ENCODE peak calls at places on chromosome 6, in six cellular contexts. One of them, this sample, is unnamed.

GRCh38 chr6:36120979-36121706 is 9.2 kb upstream of the MAPK13 start:
- DNase-seq in mesenteric fat pad: peak; percentile 91
- DNase-seq in activated CD4-positive, alpha-beta T cell treated with anti-CD3 and anti-CD28 coated beads for 4 hours: peak; percentile 55
- DNase-seq in ELF-1: no peak
- DNase-seq in stromal cell of bone marrow: peak; percentile 33
- DNase-seq in effector CD4-positive, alpha-beta T cell: peak; percentile 41
- DNase-seq in this sample: no peak

GRCh38 chr6:41065550-41066026 is 6.6 kb downstream of the OARD1 start:
- DNase-seq in mesenteric fat pad: no peak
- DNase-seq in activated CD4-positive, alpha-beta T cell treated with anti-CD3 and anti-CD28 coated beads for 4 hours: no peak
- DNase-seq in ELF-1: no peak
- DNase-seq in stromal cell of bone marrow: no peak
- DNase-seq in effector CD4-positive, alpha-beta T cell: no peak
- DNase-seq in this sample: no peak

GRCh38 chr6:125511809-125512341 is 210.1 kb upstream of the HDDC2 start:
- DNase-seq in mesenteric fat pad: no peak
- DNase-seq in activated CD4-positive, alpha-beta T cell treated with anti-CD3 and anti-CD28 coated beads for 4 hours: no peak
- DNase-seq in ELF-1: no peak
- DNase-seq in stromal cell of bone marrow: peak; percentile 68
- DNase-seq in effector CD4-positive, alpha-beta T cell: no peak
- DNase-seq in this sample: peak; percentile 32

GRCh38 chr6:105601541-105602174 is 198.8 kb upstream of the PREP start:
- DNase-seq in mesenteric fat pad: no peak
- DNase-seq in activated CD4-positive, alpha-beta T cell treated with anti-CD3 and anti-CD28 coated beads for 4 hours: peak; percentile 16
- DNase-seq in ELF-1: no peak
- DNase-seq in stromal cell of bone marrow: peak; percentile 97
- DNase-seq in effector CD4-positive, alpha-beta T cell: no peak
- DNase-seq in this sample: no peak

GRCh38 chr6:29451471-29452193 is 5.2 kb downstream of the OR11A1 start:
- DNase-seq in mesenteric fat pad: no peak
- DNase-seq in activated CD4-positive, alpha-beta T cell treated with anti-CD3 and anti-CD28 coated beads for 4 hours: no peak
- DNase-seq in ELF-1: no peak
- DNase-seq in stromal cell of bone marrow: no peak
- DNase-seq in effector CD4-positive, alpha-beta T cell: no peak
- DNase-seq in this sample: no peak

GRCh38 chr6:90463359-90463758 is 123.5 kb downstream of the MAP3K7 start:
- DNase-seq in mesenteric fat pad: no peak
- DNase-seq in activated CD4-positive, alpha-beta T cell treated with anti-CD3 and anti-CD28 coated beads for 4 hours: no peak
- DNase-seq in ELF-1: no peak
- DNase-seq in stromal cell of bone marrow: no peak
- DNase-seq in effector CD4-positive, alpha-beta T cell: no peak
- DNase-seq in this sample: no peak

GRCh38 chr6:17417817-17418216 is 24.4 kb downstream of the CAP2 start:
- DNase-seq in mesenteric fat pad: no peak
- DNase-seq in activated CD4-positive, alpha-beta T cell treated with anti-CD3 and anti-CD28 coated beads for 4 hours: no peak
- DNase-seq in ELF-1: peak; percentile 92
- DNase-seq in stromal cell of bone marrow: peak; percentile 75
- DNase-seq in effector CD4-positive, alpha-beta T cell: no peak
- DNase-seq in this sample: peak; percentile 16

GRCh38 chr6:90369024-90369519 is 72.4 kb upstream of the BACH2 start:
- DNase-seq in mesenteric fat pad: no peak
- DNase-seq in activated CD4-positive, alpha-beta T cell treated with anti-CD3 and anti-CD28 coated beads for 4 hours: no peak
- DNase-seq in ELF-1: peak; percentile 86
- DNase-seq in stromal cell of bone marrow: peak; percentile 100
- DNase-seq in effector CD4-positive, alpha-beta T cell: no peak
- DNase-seq in this sample: peak; percentile 91

GRCh38 chr6:56278186-56278585 is 30.8 kb upstream of the COL21A1 start:
- DNase-seq in mesenteric fat pad: no peak
- DNase-seq in activated CD4-positive, alpha-beta T cell treated with anti-CD3 and anti-CD28 coated beads for 4 hours: no peak
- DNase-seq in ELF-1: peak; percentile 66
- DNase-seq in stromal cell of bone marrow: no peak
- DNase-seq in effector CD4-positive, alpha-beta T cell: no peak
- DNase-seq in this sample: peak; percentile 85

GRCh38 chr6:1911476-1911875 is 301.8 kb downstream of the FOXC1 start:
- DNase-seq in mesenteric fat pad: no peak
- DNase-seq in activated CD4-positive, alpha-beta T cell treated with anti-CD3 and anti-CD28 coated beads for 4 hours: no peak
- DNase-seq in ELF-1: no peak
- DNase-seq in stromal cell of bone marrow: peak; percentile 33
- DNase-seq in effector CD4-positive, alpha-beta T cell: no peak
- DNase-seq in this sample: no peak

GRCh38 chr6:13633343-13633742 is 18.2 kb downstream of the NOL7 start:
- DNase-seq in mesenteric fat pad: no peak
- DNase-seq in activated CD4-positive, alpha-beta T cell treated with anti-CD3 and anti-CD28 coated beads for 4 hours: no peak
- DNase-seq in ELF-1: no peak
- DNase-seq in stromal cell of bone marrow: no peak
- DNase-seq in effector CD4-positive, alpha-beta T cell: no peak
- DNase-seq in this sample: no peak

GRCh38 chr6:37940074-37940847 is 120.7 kb downstream of the ZFAND3 start:
- DNase-seq in mesenteric fat pad: no peak
- DNase-seq in activated CD4-positive, alpha-beta T cell treated with anti-CD3 and anti-CD28 coated beads for 4 hours: no peak
- DNase-seq in ELF-1: no peak
- DNase-seq in stromal cell of bone marrow: no peak
- DNase-seq in effector CD4-positive, alpha-beta T cell: no peak
- DNase-seq in this sample: peak; percentile 48

GRCh38 chr6:24949020-24949569 is 13.3 kb upstream of the RIPOR2 start:
- DNase-seq in mesenteric fat pad: no peak
- DNase-seq in activated CD4-positive, alpha-beta T cell treated with anti-CD3 and anti-CD28 coated beads for 4 hours: peak; percentile 42
- DNase-seq in ELF-1: no peak
- DNase-seq in stromal cell of bone marrow: no peak
- DNase-seq in effector CD4-positive, alpha-beta T cell: no peak
- DNase-seq in this sample: no peak

GRCh38 chr6:84432616-84433015 is 205.2 kb upstream of the CEP162 start:
- DNase-seq in mesenteric fat pad: no peak
- DNase-seq in activated CD4-positive, alpha-beta T cell treated with anti-CD3 and anti-CD28 coated beads for 4 hours: no peak
- DNase-seq in ELF-1: no peak
- DNase-seq in stromal cell of bone marrow: no peak
- DNase-seq in effector CD4-positive, alpha-beta T cell: no peak
- DNase-seq in this sample: no peak

GRCh38 chr6:131825946-131826345 is 18.1 kb downstream of the ENPP1 start:
- DNase-seq in mesenteric fat pad: no peak
- DNase-seq in activated CD4-positive, alpha-beta T cell treated with anti-CD3 and anti-CD28 coated beads for 4 hours: no peak
- DNase-seq in ELF-1: no peak
- DNase-seq in stromal cell of bone marrow: no peak
- DNase-seq in effector CD4-positive, alpha-beta T cell: no peak
- DNase-seq in this sample: no peak

GRCh38 chr6:17455919-17456318 is 62.5 kb downstream of the CAP2 start:
- DNase-seq in mesenteric fat pad: no peak
- DNase-seq in activated CD4-positive, alpha-beta T cell treated with anti-CD3 and anti-CD28 coated beads for 4 hours: no peak
- DNase-seq in ELF-1: no peak
- DNase-seq in stromal cell of bone marrow: no peak
- DNase-seq in effector CD4-positive, alpha-beta T cell: no peak
- DNase-seq in this sample: no peak

GRCh38 chr6:139636391-139636790 is 261.9 kb upstream of the CITED2 start:
- DNase-seq in mesenteric fat pad: no peak
- DNase-seq in activated CD4-positive, alpha-beta T cell treated with anti-CD3 and anti-CD28 coated beads for 4 hours: no peak
- DNase-seq in ELF-1: no peak
- DNase-seq in stromal cell of bone marrow: no peak
- DNase-seq in effector CD4-positive, alpha-beta T cell: no peak
- DNase-seq in this sample: no peak

GRCh38 chr6:111734068-111734825 is 128.6 kb upstream of the TRAF3IP2 start:
- DNase-seq in mesenteric fat pad: no peak
- DNase-seq in activated CD4-positive, alpha-beta T cell treated with anti-CD3 and anti-CD28 coated beads for 4 hours: no peak
- DNase-seq in ELF-1: no peak
- DNase-seq in stromal cell of bone marrow: no peak
- DNase-seq in effector CD4-positive, alpha-beta T cell: no peak
- DNase-seq in this sample: no peak

GRCh38 chr6:42316390-42316970 is 98.8 kb upstream of the MRPS10 start:
- DNase-seq in mesenteric fat pad: no peak
- DNase-seq in activated CD4-positive, alpha-beta T cell treated with anti-CD3 and anti-CD28 coated beads for 4 hours: no peak
- DNase-seq in ELF-1: peak; percentile 49
- DNase-seq in stromal cell of bone marrow: no peak
- DNase-seq in effector CD4-positive, alpha-beta T cell: no peak
- DNase-seq in this sample: peak; percentile 20

GRCh38 chr6:125858427-125859320 is 67.9 kb downstream of the NCOA7 start:
- DNase-seq in mesenteric fat pad: no peak
- DNase-seq in activated CD4-positive, alpha-beta T cell treated with anti-CD3 and anti-CD28 coated beads for 4 hours: peak; percentile 14
- DNase-seq in ELF-1: peak; percentile 84
- DNase-seq in stromal cell of bone marrow: peak; percentile 47
- DNase-seq in effector CD4-positive, alpha-beta T cell: peak; percentile 3
- DNase-seq in this sample: no peak

GRCh38 chr6:129276986-129277385 is 394.0 kb downstream of the LAMA2 start:
- DNase-seq in mesenteric fat pad: no peak
- DNase-seq in activated CD4-positive, alpha-beta T cell treated with anti-CD3 and anti-CD28 coated beads for 4 hours: no peak
- DNase-seq in ELF-1: no peak
- DNase-seq in stromal cell of bone marrow: no peak
- DNase-seq in effector CD4-positive, alpha-beta T cell: no peak
- DNase-seq in this sample: peak; percentile 53